ENCODE peak calls at places on chromosomes 12 and 14, in six cellular contexts. O is C1 segment of cervical spinal cord, N is A172, M is brain microvascular endothelial cell, A is psoas muscle, X is Calu3. R is an unnamed sample.
A peak's percentile ranks its signal among the peaks of the same experiment; 100 is the strongest.

GRCh38 chr12:126582231-126582630 is 1517.0 kb downstream of the AACS start:
- DNase-seq in O (no peak), N (peak; percentile 20), M (no peak), A (no peak), X (peak; percentile 58), R (no peak)

GRCh38 chr12:115983226-115983798 is 294.2 kb downstream of the MED13L start:
- DNase-seq in O (no peak), N (no peak), M (no peak), A (no peak), X (peak; percentile 36), R (no peak)

GRCh38 chr14:89617471-89618291 is 200.6 kb upstream of the FOXN3 start:
- DNase-seq in O (no peak), N (no peak), M (peak; percentile 40), A (peak; percentile 24), X (no peak), R (no peak)

GRCh38 chr14:102319351-102320032 is at the start of gene ZNF839:
- DNase-seq in O (peak; percentile 26), N (peak; percentile 64), M (peak; percentile 90), A (peak; percentile 94), X (peak; percentile 95), R (peak; percentile 93)

GRCh38 chr14:69495341-69495921 is 10.9 kb downstream of the PLEKHD1 start:
- DNase-seq in O (no peak), N (no peak), M (no peak), A (no peak), X (no peak), R (no peak)

GRCh38 chr14:69580009-69580577 is 5.4 kb upstream of the CCDC177 start:
- DNase-seq in O (no peak), N (peak; percentile 9), M (peak; percentile 78), A (no peak), X (peak; percentile 66), R (no peak)

GRCh38 chr12:50243507-50243906 is 39.8 kb downstream of the LIMA1 start:
- DNase-seq in O (no peak), N (no peak), M (no peak), A (no peak), X (no peak), R (no peak)

GRCh38 chr14:55317503-55317902 is 46.3 kb downstream of the FBXO34 start:
- DNase-seq in O (no peak), N (no peak), M (no peak), A (no peak), X (no peak), R (no peak)

R was measured in ureter.